ENCODE peak calls at places on chromosome 6, in six cellular contexts. D is EL; P is tibial nerve; K is CD8-positive, alpha-beta T cell; B is left cardiac atrium; U is iPS-NIHi11. S is an unnamed sample.

GRCh38 chr6:42250509-42250908 is 32.8 kb upstream of the MRPS10 start:
- DNase-seq in K (no peak), B (no peak), P (no peak), U (no peak), D (no peak), S (no peak)

GRCh38 chr6:10852281-10852965 is 14.1 kb upstream of the MAK start:
- DNase-seq in D (no peak), B (no peak), K (no peak), P (no peak), U (no peak), S (no peak)

GRCh38 chr6:20686142-20686541 is 151.9 kb downstream of the CDKAL1 start:
- DNase-seq in D (no peak), B (no peak), K (no peak), U (no peak), P (no peak), S (peak)

GRCh38 chr6:138989098-138989983 is 1.3 kb upstream of the REPS1 start:
- DNase-seq in P (no peak), K (no peak), D (no peak), B (no peak), U (no peak), S (no peak)

GRCh38 chr6:90194371-90194841 is 102.2 kb downstream of the BACH2 start:
- DNase-seq in B (no peak), U (no peak), D (peak), K (no peak), P (no peak), S (no peak)

GRCh38 chr6:30782425-30783014 is 38.2 kb upstream of the IER3 start:
- DNase-seq in B (no peak), P (no peak), U (no peak), K (no peak), D (peak), S (no peak)

GRCh38 chr6:25286891-25287290 is 7.7 kb downstream of the CARMIL1 start:
- DNase-seq in P (no peak), D (no peak), B (no peak), K (no peak), U (no peak), S (no peak)

GRCh38 chr6:149907317-149907716 is 9.4 kb upstream of the RAET1E start:
- DNase-seq in K (no peak), U (no peak), D (no peak), P (no peak), B (no peak), S (no peak)

GRCh38 chr6:64520050-64520449 is 884.4 kb downstream of the PHF3 start:
- DNase-seq in K (no peak), B (no peak), D (peak), U (no peak), P (no peak), S (no peak)

GRCh38 chr6:140909620-140910019 is 1223.1 kb upstream of the GJE1 start:
- DNase-seq in B (no peak), D (peak), U (no peak), K (no peak), P (no peak), S (no peak)

GRCh38 chr6:138455746-138456392 is 43.4 kb downstream of the NHSL1 start:
- DNase-seq in B (no peak), P (no peak), U (no peak), K (no peak), D (peak), S (no peak)

GRCh38 chr6:152292595-152292994 is 344.6 kb downstream of the SYNE1 start:
- DNase-seq in D (no peak), K (no peak), P (no peak), U (no peak), B (no peak), S (no peak)

GRCh38 chr6:26521485-26522391 is 16.4 kb upstream of the HMGN4 start:
- DNase-seq in P (peak), U (peak), B (peak), K (peak), D (peak), S (no peak)

GRCh38 chr6:148157841-148158240 is 184.8 kb upstream of the SASH1 start:
- DNase-seq in B (no peak), P (no peak), U (no peak), D (no peak), K (no peak), S (no peak)

GRCh38 chr6:133166706-133167105 is 74.5 kb upstream of the EYA4 start:
- DNase-seq in P (no peak), K (no peak), D (no peak), U (no peak), B (no peak), S (no peak)

GRCh38 chr6:156347251-156348049 is 429.7 kb upstream of the ARID1B start:
- DNase-seq in U (no peak), B (peak), P (no peak), K (no peak), D (peak), S (no peak)

GRCh38 chr6:3320238-3320637 is 61.5 kb downstream of the PSMG4 start:
- DNase-seq in K (no peak), U (no peak), P (no peak), B (no peak), D (no peak), S (no peak)

GRCh38 chr6:29926795-29927427 is 15.4 kb upstream of the HLA-A start:
- DNase-seq in B (peak), K (peak), U (peak), P (peak), D (peak), S (no peak)